ENCODE peak calls at places on chromosomes 6 and 20, in six cellular contexts. J, H, W, O, P and V are unnamed samples.

GRCh38 chr6:87692097-87692496 is 9.9 kb downstream of the AKIRIN2 start:
- DNase-seq in J (no peak), H (no peak), W (no peak), O (no peak), P (no peak), V (no peak)

GRCh38 chr6:155155787-155156447 is 107.9 kb upstream of the CLDN20 start:
- DNase-seq in J (no peak), H (no peak), W (no peak), O (no peak), P (no peak), V (peak; percentile 21)

GRCh38 chr20:58129736-58130135 is 98.7 kb downstream of the ANKRD60 start:
- DNase-seq in J (no peak), H (no peak), W (no peak), O (no peak), P (no peak), V (no peak)

GRCh38 chr20:5657190-5657872 is 92.9 kb upstream of the SHLD1 start:
- DNase-seq in J (no peak), H (no peak), W (no peak), O (no peak), P (peak; percentile 81), V (no peak)

GRCh38 chr20:47220161-47220582 is 136.3 kb downstream of the ZMYND8 start:
- DNase-seq in J (peak; percentile 14), H (peak; percentile 27), W (no peak), O (no peak), P (peak; percentile 78), V (peak; percentile 46)

GRCh38 chr20:31712564-31713311 is 9.9 kb downstream of the BCL2L1 start:
- DNase-seq in J (no peak), H (peak; percentile 46), W (peak; percentile 43), O (peak; percentile 92), P (peak; percentile 90), V (no peak)

GRCh38 chr6:117423754-117424153 is 2.0 kb downstream of the ROS1 start:
- DNase-seq in J (no peak), H (no peak), W (no peak), O (no peak), P (no peak), V (no peak)

GRCh38 chr20:34364013-34364382 is 925 bp downstream of the ITCH start:
- DNase-seq in J (no peak), H (peak; percentile 14), W (no peak), O (no peak), P (no peak), V (no peak)

GRCh38 chr20:10763117-10763516 is 89.3 kb upstream of the JAG1 start:
- DNase-seq in J (no peak), H (no peak), W (no peak), O (no peak), P (no peak), V (no peak)

GRCh38 chr20:5848711-5849505 is 98.7 kb downstream of the SHLD1 start:
- DNase-seq in J (no peak), H (no peak), W (no peak), O (no peak), P (no peak), V (no peak)

GRCh38 chr6:16103708-16104107 is 25.2 kb upstream of the MYLIP start:
- DNase-seq in J (no peak), H (no peak), W (no peak), O (no peak), P (no peak), V (no peak)

GRCh38 chr6:135851442-135852271 is at the start of gene PDE7B:
- DNase-seq in J (no peak), H (no peak), W (peak; percentile 70), O (peak; percentile 77), P (peak; percentile 95), V (no peak)

GRCh38 chr6:105785412-105785811 is 300.7 kb upstream of the PRDM1 start:
- DNase-seq in J (no peak), H (no peak), W (no peak), O (no peak), P (no peak), V (no peak)

GRCh38 chr6:121376411-121376810 is 42.1 kb upstream of the TBC1D32 start:
- DNase-seq in J (no peak), H (no peak), W (no peak), O (no peak), P (no peak), V (no peak)

GRCh38 chr6:146341498-146342230 is 202.0 kb upstream of the RAB32 start:
- DNase-seq in J (no peak), H (no peak), W (no peak), O (no peak), P (no peak), V (no peak)

GRCh38 chr6:167141667-167142432 is 15.9 kb downstream of the GPR31 start:
- DNase-seq in J (peak; percentile 45), H (peak; percentile 62), W (no peak), O (peak; percentile 65), P (no peak), V (peak; percentile 17)

GRCh38 chr6:41647061-41647511 is 8.8 kb downstream of the MDFI start:
- DNase-seq in J (no peak), H (no peak), W (no peak), O (no peak), P (peak; percentile 67), V (no peak)

GRCh38 chr6:44534291-44534690 is 146.8 kb downstream of the CDC5L start:
- DNase-seq in J (no peak), H (no peak), W (no peak), O (no peak), P (peak; percentile 30), V (no peak)

GRCh38 chr20:199996-200395 is 10.5 kb upstream of the DEFB128 start:
- DNase-seq in J (no peak), H (no peak), W (no peak), O (no peak), P (no peak), V (no peak)

GRCh38 chr6:165274611-165275010 is 34.8 kb downstream of the C6orf118 start:
- DNase-seq in J (no peak), H (no peak), W (no peak), O (no peak), P (no peak), V (no peak)

GRCh38 chr6:119079288-119079809 is 885 bp upstream of the FAM184A start:
- DNase-seq in J (no peak), H (no peak), W (no peak), O (no peak), P (no peak), V (no peak)

GRCh38 chr6:37308084-37308817 is 45.5 kb upstream of the RNF8 start:
- DNase-seq in J (no peak), H (peak; percentile 98), W (no peak), O (no peak), P (no peak), V (no peak)

GRCh38 chr6:1625926-1626413 is 16.3 kb downstream of the FOXC1 start:
- DNase-seq in J (no peak), H (no peak), W (no peak), O (no peak), P (peak; percentile 66), V (no peak)

GRCh38 chr6:6534399-6534798 is 54.1 kb upstream of the LY86 start:
- DNase-seq in J (no peak), H (no peak), W (no peak), O (no peak), P (no peak), V (no peak)

GRCh38 chr6:156719720-156720563 is 57.2 kb upstream of the ARID1B start:
- DNase-seq in J (peak; percentile 59), H (peak; percentile 53), W (peak; percentile 71), O (peak; percentile 97), P (peak; percentile 97), V (peak; percentile 48)

GRCh38 chr20:20010639-20011500 is 6.3 kb upstream of the NAA20 start:
- DNase-seq in J (no peak), H (peak; percentile 17), W (no peak), O (no peak), P (no peak), V (no peak)

GRCh38 chr6:29705389-29706231 is 17.6 kb upstream of the HLA-F start:
- DNase-seq in J (no peak), H (peak; percentile 3), W (no peak), O (no peak), P (no peak), V (no peak)